ENCODE peak calls at places on chromosomes 2 and 18, in nine cellular contexts. B is uterus; H is psoas muscle; F is pancreas; C is small intestine; Y is right cardiac atrium; A is iPS DF 6.9; U is PC-9; E is naive thymus-derived CD4-positive, alpha-beta T cell. W is an unnamed sample.

GRCh38 chr18:79944126-79944731 is 7.2 kb downstream of the SLC66A2 start:
- DNase-seq in U (no peak), E (no peak), A (no peak), B (no peak), F (peak; percentile 86), C (no peak), H (peak; percentile 45), Y (peak; percentile 58), W (no peak)

GRCh38 chr2:16013571-16013970 is 73.2 kb downstream of the MYCN start:
- DNase-seq in A (no peak), B (no peak), C (no peak), E (no peak), F (no peak), Y (no peak), U (no peak), H (no peak), W (no peak)

GRCh38 chr18:35029103-35029502 is 12.1 kb upstream of the MAPRE2 start:
- DNase-seq in A (no peak), F (no peak), B (peak; percentile 28), U (no peak), C (no peak), E (no peak), H (peak; percentile 52), Y (peak; percentile 60), W (no peak)

GRCh38 chr2:109285244-109285651 is 156.2 kb downstream of the SH3RF3 start:
- DNase-seq in C (no peak), E (no peak), A (no peak), H (peak; percentile 62), U (no peak), B (no peak), Y (no peak), F (no peak), W (no peak)

GRCh38 chr2:152228215-152228614 is 52.7 kb upstream of the STAM2 start:
- DNase-seq in Y (no peak), F (no peak), B (no peak), U (no peak), A (no peak), C (no peak), H (no peak), E (no peak), W (no peak)

GRCh38 chr2:156192468-156192867 is 140.1 kb downstream of the NR4A2 start:
- DNase-seq in C (no peak), Y (no peak), E (no peak), B (no peak), U (no peak), H (no peak), F (no peak), A (no peak), W (no peak)

GRCh38 chr2:120940726-120941256 is 205.1 kb downstream of the GLI2 start:
- DNase-seq in F (no peak), Y (no peak), C (no peak), A (no peak), E (no peak), U (no peak), B (no peak), H (no peak), W (no peak)

GRCh38 chr2:80340022-80340421 is 35.5 kb upstream of the LRRTM1 start:
- DNase-seq in E (no peak), U (no peak), C (no peak), A (no peak), H (no peak), B (no peak), F (no peak), Y (no peak), W (no peak)

GRCh38 chr2:196130039-196130825 is 41.1 kb downstream of the STK17B start:
- DNase-seq in F (no peak), E (no peak), H (no peak), B (no peak), C (no peak), U (no peak), Y (peak; percentile 13), A (no peak), W (no peak)

GRCh38 chr2:207397917-207398655 is 131.7 kb upstream of the CREB1 start:
- DNase-seq in Y (no peak), B (no peak), E (no peak), H (no peak), U (no peak), F (no peak), C (no peak), A (no peak), W (no peak)

GRCh38 chr2:215505044-215505786 is 69.3 kb upstream of the FN1 start:
- DNase-seq in H (no peak), B (no peak), A (no peak), E (no peak), C (peak; percentile 93), U (no peak), F (peak; percentile 50), Y (no peak), W (no peak)

GRCh38 chr2:109728809-109729208 is 65.3 kb upstream of the RGPD5 start:
- DNase-seq in Y (peak; percentile 74), E (no peak), U (no peak), A (no peak), C (no peak), F (no peak), H (no peak), B (no peak), W (no peak)

GRCh38 chr2:85418132-85419008 is at the start of gene SH2D6:
- DNase-seq in Y (peak; percentile 96), H (peak; percentile 92), B (peak; percentile 86), A (no peak), F (peak; percentile 83), C (peak; percentile 81), E (peak; percentile 89), U (peak; percentile 78), W (peak; percentile 49)

GRCh38 chr2:73091164-73091563 is 19.7 kb upstream of the SFXN5 start:
- DNase-seq in Y (no peak), U (no peak), B (no peak), A (no peak), H (no peak), E (no peak), C (no peak), F (no peak), W (no peak)

GRCh38 chr2:190181066-190181681 is 118.6 kb upstream of the MSTN start:
- DNase-seq in B (no peak), F (no peak), C (peak; percentile 35), U (no peak), Y (no peak), E (peak; percentile 17), A (no peak), H (no peak), W (no peak)

GRCh38 chr18:35436076-35436649 is 59.0 kb upstream of the ZNF396 start:
- DNase-seq in F (no peak), U (no peak), H (no peak), A (no peak), E (no peak), C (no peak), B (no peak), Y (no peak), W (no peak)

GRCh38 chr18:2983296-2983695 is 29.6 kb downstream of the LPIN2 start:
- DNase-seq in A (no peak), B (no peak), E (no peak), C (no peak), Y (no peak), F (no peak), U (no peak), H (no peak), W (no peak)

GRCh38 chr2:179305125-179305524 is 40.5 kb upstream of the SESTD1 start:
- DNase-seq in U (no peak), B (no peak), H (no peak), A (no peak), Y (no peak), F (no peak), C (no peak), E (no peak), W (no peak)

GRCh38 chr2:105377871-105378270 is 21.0 kb downstream of the FHL2 start:
- DNase-seq in H (no peak), U (no peak), A (no peak), C (no peak), Y (no peak), E (no peak), F (no peak), B (no peak), W (no peak)

GRCh38 chr2:158015428-158016076 is 86.1 kb upstream of the UPP2 start:
- DNase-seq in H (no peak), Y (no peak), A (no peak), E (no peak), F (no peak), B (no peak), C (no peak), U (no peak), W (no peak)

DNA sequence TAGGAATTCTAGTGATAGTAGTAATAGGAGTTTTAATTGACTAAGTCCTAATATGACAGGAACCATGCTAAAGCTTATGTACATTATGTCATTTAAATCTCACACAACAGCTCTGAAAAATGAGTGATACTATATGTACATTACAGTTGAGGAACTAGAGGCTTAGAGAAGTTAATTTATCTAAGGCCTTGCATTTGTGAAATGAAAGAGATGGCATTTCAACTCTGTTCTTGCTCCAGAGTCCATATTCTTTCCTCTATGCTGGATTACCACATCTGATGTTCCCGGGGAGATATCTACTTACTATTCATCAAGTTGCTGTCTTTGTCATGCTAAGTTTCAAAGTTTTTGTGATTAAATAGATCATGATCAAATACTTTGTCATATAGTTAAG is 5.7 kb downstream of the AGPS start:
- DNase-seq in E (no peak), C (no peak), U (no peak), F (no peak), A (no peak), H (no peak), B (no peak), Y (no peak), W (no peak)
- H3K4me1 ChIP-seq in E (peaks cover 17% of the 10 kb centered on the region), C (peaks cover 5% of the 10 kb centered on the region), U (peaks cover 56% of the 10 kb centered on the region), F (peaks cover 54% of the 10 kb centered on the region), A (no peaks in the 10 kb centered on the region), H (peaks cover 62% of the 10 kb centered on the region), B (no peaks in the 10 kb centered on the region), Y (peaks cover 2% of the 10 kb centered on the region), W (peaks cover 6% of the 10 kb centered on the region)

DNA sequence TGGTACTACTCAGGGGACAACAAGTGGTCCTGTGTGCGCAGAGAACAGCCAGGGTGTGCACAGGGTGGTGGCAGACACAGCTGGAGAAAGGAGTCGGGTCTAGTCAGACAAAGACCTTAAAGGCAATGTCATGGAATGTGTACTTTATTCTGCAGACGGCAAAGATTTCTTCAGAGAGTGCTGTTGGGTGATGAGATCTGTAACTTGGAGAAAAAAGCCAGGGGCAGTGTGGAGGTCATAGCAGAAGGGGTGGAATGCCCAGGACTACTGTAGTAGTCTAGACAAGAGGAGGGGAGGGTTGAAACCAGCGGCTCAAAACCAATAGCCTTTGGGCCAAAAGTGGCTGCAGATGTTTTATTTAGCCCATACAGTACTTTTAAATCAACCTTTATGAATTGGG is 121.3 kb upstream of the ZFP36L2 start:
- DNase-seq in F (no peak), E (no peak), A (no peak), U (no peak), B (no peak), H (no peak), C (no peak), Y (no peak), W (no peak)
- H3K4me1 ChIP-seq in F (peaks cover 33% of the 10 kb centered on the region), E (no peaks in the 10 kb centered on the region), A (peaks cover 5% of the 10 kb centered on the region), U (no peaks in the 10 kb centered on the region), B (peaks cover 15% of the 10 kb centered on the region), H (peaks cover 76% of the 10 kb centered on the region), C (no peaks in the 10 kb centered on the region), Y (peaks cover 11% of the 10 kb centered on the region), W (peaks cover 83% of the 10 kb centered on the region)

GRCh38 chr18:36620801-36621200 is 208.0 kb downstream of the TPGS2 start:
- DNase-seq in E (no peak), F (no peak), H (no peak), U (no peak), A (no peak), C (no peak), B (no peak), Y (no peak), W (no peak)
- H3K4me1 ChIP-seq in E (no peaks in the 10 kb centered on the region), F (no peaks in the 10 kb centered on the region), H (no peaks in the 10 kb centered on the region), U (no peaks in the 10 kb centered on the region), A (no peaks in the 10 kb centered on the region), C (no peaks in the 10 kb centered on the region), B (no peaks in the 10 kb centered on the region), Y (peaks cover 6% of the 10 kb centered on the region), W (peaks cover 11% of the 10 kb centered on the region)

GRCh38 chr2:64839844-64840243 is 149.4 kb upstream of the SLC1A4 start:
- DNase-seq in C (no peak), F (no peak), U (no peak), H (no peak), Y (no peak), A (no peak), B (no peak), E (no peak), W (no peak)
- H3K4me1 ChIP-seq in C (no peaks in the 10 kb centered on the region), F (peaks cover 3% of the 10 kb centered on the region), U (peaks cover 59% of the 10 kb centered on the region), H (peaks cover 4% of the 10 kb centered on the region), Y (no peaks in the 10 kb centered on the region), A (peaks cover 1% of the 10 kb centered on the region), B (no peaks in the 10 kb centered on the region), E (no peaks in the 10 kb centered on the region), W (peaks cover 17% of the 10 kb centered on the region)

W was measured in thoracic aorta.